ENCODE peak calls at places on chromosomes 4 and X, in five cellular contexts. One of them, this sample, is unnamed.

GRCh38 chrX:32877592-32877991 is 333.8 kb downstream of the DMD start:
- DNase-seq in PC-3: peak
- DNase-seq in H1: no peak
- DNase-seq in breast epithelium: no peak
- DNase-seq in stimulated activated naive CD4-positive, alpha-beta T cell: no peak
- DNase-seq in this sample: no peak

GRCh38 chrX:141936080-141936479 is 32.4 kb downstream of the MAGEC1 start:
- DNase-seq in H1: no peak
- DNase-seq in breast epithelium: no peak
- DNase-seq in PC-3: peak
- DNase-seq in stimulated activated naive CD4-positive, alpha-beta T cell: no peak
- DNase-seq in this sample: no peak

GRCh38 chr4:145679520-145679919 is 426 bp upstream of the C4orf51 start:
- DNase-seq in PC-3: peak
- DNase-seq in H1: no peak
- DNase-seq in stimulated activated naive CD4-positive, alpha-beta T cell: no peak
- DNase-seq in breast epithelium: no peak
- DNase-seq in this sample: peak

GRCh38 chrX:148133099-148133725 is 152.1 kb downstream of the FMR1NB start:
- DNase-seq in H1: no peak
- DNase-seq in stimulated activated naive CD4-positive, alpha-beta T cell: no peak
- DNase-seq in PC-3: no peak
- DNase-seq in breast epithelium: no peak
- DNase-seq in this sample: no peak

GRCh38 chr4:125123710-125124109 is 191.0 kb upstream of the FAT4 start:
- DNase-seq in stimulated activated naive CD4-positive, alpha-beta T cell: no peak
- DNase-seq in PC-3: no peak
- DNase-seq in breast epithelium: no peak
- DNase-seq in H1: no peak
- DNase-seq in this sample: no peak

GRCh38 chr4:181966084-181966483 is 277.1 kb upstream of the TENM3 start:
- DNase-seq in stimulated activated naive CD4-positive, alpha-beta T cell: no peak
- DNase-seq in PC-3: no peak
- DNase-seq in H1: no peak
- DNase-seq in breast epithelium: no peak
- DNase-seq in this sample: no peak

GRCh38 chrX:18041656-18042055 is 179.0 kb downstream of the BEND2 start:
- DNase-seq in breast epithelium: no peak
- DNase-seq in stimulated activated naive CD4-positive, alpha-beta T cell: no peak
- DNase-seq in H1: no peak
- DNase-seq in PC-3: peak
- DNase-seq in this sample: no peak

GRCh38 chr4:186190456-186191265 is 706 bp upstream of the CYP4V2 start:
- DNase-seq in PC-3: no peak
- DNase-seq in stimulated activated naive CD4-positive, alpha-beta T cell: peak
- DNase-seq in H1: no peak
- DNase-seq in breast epithelium: peak
- DNase-seq in this sample: no peak

GRCh38 chrX:18998653-18999052 is 14.7 kb upstream of the PHKA2 start:
- DNase-seq in breast epithelium: no peak
- DNase-seq in H1: no peak
- DNase-seq in PC-3: peak
- DNase-seq in stimulated activated naive CD4-positive, alpha-beta T cell: no peak
- DNase-seq in this sample: no peak

GRCh38 chrX:108209006-108209554 is 117.5 kb downstream of the ATG4A start:
- DNase-seq in breast epithelium: no peak
- DNase-seq in PC-3: no peak
- DNase-seq in stimulated activated naive CD4-positive, alpha-beta T cell: no peak
- DNase-seq in H1: no peak
- DNase-seq in this sample: no peak

GRCh38 chr4:20253799-20254409 is 2.2 kb downstream of the SLIT2 start:
- DNase-seq in stimulated activated naive CD4-positive, alpha-beta T cell: no peak
- DNase-seq in breast epithelium: peak
- DNase-seq in PC-3: peak
- DNase-seq in H1: no peak
- DNase-seq in this sample: no peak

This sample was measured in thoracic aorta.